ENCODE peak calls at places on chromosomes 2 and 18, in eight cellular contexts. One of them, this sample, is unnamed.

GRCh38 chr18:7221424-7222155 is 9.3 kb upstream of the LRRC30 start:
- DNase-seq in transverse colon: peak; percentile 9
- DNase-seq in heart left ventricle: peak; percentile 40
- DNase-seq in Peyer's patch: peak; percentile 49
- DNase-seq in HCT116: peak; percentile 16
- DNase-seq in H1: peak; percentile 59
- DNase-seq in body of pancreas: peak; percentile 64
- DNase-seq in adrenal gland: peak; percentile 71
- DNase-seq in this sample: no peak

GRCh38 chr2:66548422-66548821 is 113.5 kb downstream of the MEIS1 start:
- DNase-seq in transverse colon: no peak
- DNase-seq in heart left ventricle: no peak
- DNase-seq in Peyer's patch: no peak
- DNase-seq in HCT116: no peak
- DNase-seq in H1: no peak
- DNase-seq in body of pancreas: no peak
- DNase-seq in adrenal gland: no peak
- DNase-seq in this sample: no peak

GRCh38 chr2:120470041-120470716 is 124.2 kb downstream of the INHBB start:
- DNase-seq in transverse colon: peak; percentile 56
- DNase-seq in heart left ventricle: no peak
- DNase-seq in Peyer's patch: peak; percentile 66
- DNase-seq in HCT116: no peak
- DNase-seq in H1: no peak
- DNase-seq in body of pancreas: peak; percentile 91
- DNase-seq in adrenal gland: peak; percentile 89
- DNase-seq in this sample: no peak

GRCh38 chr2:195695002-195695631 is 38.1 kb downstream of the SLC39A10 start:
- DNase-seq in transverse colon: no peak
- DNase-seq in heart left ventricle: no peak
- DNase-seq in Peyer's patch: no peak
- DNase-seq in HCT116: no peak
- DNase-seq in H1: peak; percentile 55
- DNase-seq in body of pancreas: no peak
- DNase-seq in adrenal gland: no peak
- DNase-seq in this sample: no peak

GRCh38 chr2:20625920-20626697 is 24.8 kb downstream of the HS1BP3 start:
- DNase-seq in transverse colon: no peak
- DNase-seq in heart left ventricle: peak; percentile 60
- DNase-seq in Peyer's patch: peak; percentile 52
- DNase-seq in HCT116: no peak
- DNase-seq in H1: no peak
- DNase-seq in body of pancreas: no peak
- DNase-seq in adrenal gland: peak; percentile 55
- DNase-seq in this sample: no peak

GRCh38 chr2:38653715-38654494 is 12.0 kb upstream of the GALM start:
- DNase-seq in transverse colon: no peak
- DNase-seq in heart left ventricle: no peak
- DNase-seq in Peyer's patch: no peak
- DNase-seq in HCT116: no peak
- DNase-seq in H1: no peak
- DNase-seq in body of pancreas: no peak
- DNase-seq in adrenal gland: peak; percentile 85
- DNase-seq in this sample: no peak

GRCh38 chr2:160075171-160075570 is 12.8 kb upstream of the PLA2R1 start:
- DNase-seq in transverse colon: no peak
- DNase-seq in heart left ventricle: no peak
- DNase-seq in Peyer's patch: peak; percentile 66
- DNase-seq in HCT116: no peak
- DNase-seq in H1: no peak
- DNase-seq in body of pancreas: no peak
- DNase-seq in adrenal gland: no peak
- DNase-seq in this sample: no peak

GRCh38 chr2:138630164-138630563 is 128.6 kb downstream of the SPOPL start:
- DNase-seq in transverse colon: no peak
- DNase-seq in heart left ventricle: no peak
- DNase-seq in Peyer's patch: no peak
- DNase-seq in HCT116: no peak
- DNase-seq in H1: no peak
- DNase-seq in body of pancreas: no peak
- DNase-seq in adrenal gland: no peak
- DNase-seq in this sample: no peak

GRCh38 chr18:49630246-49630699 is 68.4 kb downstream of the LIPG start:
- DNase-seq in transverse colon: peak; percentile 22
- DNase-seq in heart left ventricle: no peak
- DNase-seq in Peyer's patch: peak; percentile 82
- DNase-seq in HCT116: no peak
- DNase-seq in H1: no peak
- DNase-seq in body of pancreas: peak; percentile 51
- DNase-seq in adrenal gland: no peak
- DNase-seq in this sample: no peak

GRCh38 chr2:216299588-216299987 is 72.7 kb downstream of the MARCHF4 start:
- DNase-seq in transverse colon: no peak
- DNase-seq in heart left ventricle: no peak
- DNase-seq in Peyer's patch: no peak
- DNase-seq in HCT116: no peak
- DNase-seq in H1: no peak
- DNase-seq in body of pancreas: no peak
- DNase-seq in adrenal gland: no peak
- DNase-seq in this sample: no peak

GRCh38 chr2:71842744-71843143 is 304.9 kb downstream of the CYP26B1 start:
- DNase-seq in transverse colon: no peak
- DNase-seq in heart left ventricle: no peak
- DNase-seq in Peyer's patch: no peak
- DNase-seq in HCT116: no peak
- DNase-seq in H1: no peak
- DNase-seq in body of pancreas: no peak
- DNase-seq in adrenal gland: no peak
- DNase-seq in this sample: no peak

GRCh38 chr18:63422862-63423304 is 607 bp upstream of the VPS4B start:
- DNase-seq in transverse colon: no peak
- DNase-seq in heart left ventricle: no peak
- DNase-seq in Peyer's patch: no peak
- DNase-seq in HCT116: peak; percentile 18
- DNase-seq in H1: no peak
- DNase-seq in body of pancreas: no peak
- DNase-seq in adrenal gland: no peak
- DNase-seq in this sample: no peak

GRCh38 chr2:181752301-181752700 is 72.0 kb upstream of the NEUROD1 start:
- DNase-seq in transverse colon: no peak
- DNase-seq in heart left ventricle: no peak
- DNase-seq in Peyer's patch: no peak
- DNase-seq in HCT116: no peak
- DNase-seq in H1: no peak
- DNase-seq in body of pancreas: no peak
- DNase-seq in adrenal gland: no peak
- DNase-seq in this sample: no peak

GRCh38 chr2:38509322-38509946 is 93.3 kb downstream of the HNRNPLL start:
- DNase-seq in transverse colon: no peak
- DNase-seq in heart left ventricle: no peak
- DNase-seq in Peyer's patch: no peak
- DNase-seq in HCT116: no peak
- DNase-seq in H1: no peak
- DNase-seq in body of pancreas: peak; percentile 7
- DNase-seq in adrenal gland: no peak
- DNase-seq in this sample: no peak

GRCh38 chr2:83584674-83585073 is 874.4 kb downstream of the SUCLG1 start:
- DNase-seq in transverse colon: no peak
- DNase-seq in heart left ventricle: no peak
- DNase-seq in Peyer's patch: no peak
- DNase-seq in HCT116: no peak
- DNase-seq in H1: no peak
- DNase-seq in body of pancreas: no peak
- DNase-seq in adrenal gland: no peak
- DNase-seq in this sample: no peak

GRCh38 chr2:41963661-41964525 is 83.9 kb upstream of the PKDCC start:
- DNase-seq in transverse colon: peak; percentile 85
- DNase-seq in heart left ventricle: no peak
- DNase-seq in Peyer's patch: peak; percentile 84
- DNase-seq in HCT116: no peak
- DNase-seq in H1: no peak
- DNase-seq in body of pancreas: peak; percentile 59
- DNase-seq in adrenal gland: peak; percentile 85
- DNase-seq in this sample: no peak
- TF ChIP-seq POLR2A in transverse colon: no peak
- TF ChIP-seq POLR2A in heart left ventricle: no peak
- TF ChIP-seq POLR2A in Peyer's patch: no peak
- TF ChIP-seq POLR2A in HCT116: no peak
- TF ChIP-seq POLR2A in H1: no peak
- TF ChIP-seq POLR2A in body of pancreas: no peak
- TF ChIP-seq POLR2A in adrenal gland: no peak
- TF ChIP-seq POLR2A in this sample: no peak

GRCh38 chr2:230794472-230794871 is 70.3 kb upstream of the ITM2C start:
- DNase-seq in transverse colon: no peak
- DNase-seq in heart left ventricle: no peak
- DNase-seq in Peyer's patch: peak; percentile 56
- DNase-seq in HCT116: no peak
- DNase-seq in H1: no peak
- DNase-seq in body of pancreas: no peak
- DNase-seq in adrenal gland: no peak
- DNase-seq in this sample: no peak

GRCh38 chr2:230790981-230791380 is 73.8 kb upstream of the ITM2C start:
- DNase-seq in transverse colon: no peak
- DNase-seq in heart left ventricle: no peak
- DNase-seq in Peyer's patch: no peak
- DNase-seq in HCT116: no peak
- DNase-seq in H1: no peak
- DNase-seq in body of pancreas: no peak
- DNase-seq in adrenal gland: no peak
- DNase-seq in this sample: no peak

GRCh38 chr2:230795856-230796255 is 68.9 kb upstream of the ITM2C start:
- DNase-seq in transverse colon: no peak
- DNase-seq in heart left ventricle: no peak
- DNase-seq in Peyer's patch: no peak
- DNase-seq in HCT116: no peak
- DNase-seq in H1: no peak
- DNase-seq in body of pancreas: peak; percentile 37
- DNase-seq in adrenal gland: no peak
- DNase-seq in this sample: no peak

GRCh38 chr2:230796280-230796862 is 68.4 kb upstream of the ITM2C start:
- DNase-seq in transverse colon: no peak
- DNase-seq in heart left ventricle: no peak
- DNase-seq in Peyer's patch: no peak
- DNase-seq in HCT116: no peak
- DNase-seq in H1: no peak
- DNase-seq in body of pancreas: no peak
- DNase-seq in adrenal gland: no peak
- DNase-seq in this sample: no peak

GRCh38 chr2:230793573-230794359 is 71.0 kb upstream of the ITM2C start:
- DNase-seq in transverse colon: peak; percentile 70
- DNase-seq in heart left ventricle: peak; percentile 56
- DNase-seq in Peyer's patch: peak; percentile 84
- DNase-seq in HCT116: peak; percentile 95
- DNase-seq in H1: no peak
- DNase-seq in body of pancreas: peak; percentile 80
- DNase-seq in adrenal gland: peak; percentile 83
- DNase-seq in this sample: no peak
- TF ChIP-seq POLR2A in transverse colon: peak; percentile 30
- TF ChIP-seq POLR2A in heart left ventricle: no peak
- TF ChIP-seq POLR2A in Peyer's patch: no peak
- TF ChIP-seq POLR2A in HCT116: no peak
- TF ChIP-seq POLR2A in H1: no peak
- TF ChIP-seq POLR2A in body of pancreas: no peak
- TF ChIP-seq POLR2A in adrenal gland: peak; percentile 20
- TF ChIP-seq POLR2A in this sample: no peak

DNA sequence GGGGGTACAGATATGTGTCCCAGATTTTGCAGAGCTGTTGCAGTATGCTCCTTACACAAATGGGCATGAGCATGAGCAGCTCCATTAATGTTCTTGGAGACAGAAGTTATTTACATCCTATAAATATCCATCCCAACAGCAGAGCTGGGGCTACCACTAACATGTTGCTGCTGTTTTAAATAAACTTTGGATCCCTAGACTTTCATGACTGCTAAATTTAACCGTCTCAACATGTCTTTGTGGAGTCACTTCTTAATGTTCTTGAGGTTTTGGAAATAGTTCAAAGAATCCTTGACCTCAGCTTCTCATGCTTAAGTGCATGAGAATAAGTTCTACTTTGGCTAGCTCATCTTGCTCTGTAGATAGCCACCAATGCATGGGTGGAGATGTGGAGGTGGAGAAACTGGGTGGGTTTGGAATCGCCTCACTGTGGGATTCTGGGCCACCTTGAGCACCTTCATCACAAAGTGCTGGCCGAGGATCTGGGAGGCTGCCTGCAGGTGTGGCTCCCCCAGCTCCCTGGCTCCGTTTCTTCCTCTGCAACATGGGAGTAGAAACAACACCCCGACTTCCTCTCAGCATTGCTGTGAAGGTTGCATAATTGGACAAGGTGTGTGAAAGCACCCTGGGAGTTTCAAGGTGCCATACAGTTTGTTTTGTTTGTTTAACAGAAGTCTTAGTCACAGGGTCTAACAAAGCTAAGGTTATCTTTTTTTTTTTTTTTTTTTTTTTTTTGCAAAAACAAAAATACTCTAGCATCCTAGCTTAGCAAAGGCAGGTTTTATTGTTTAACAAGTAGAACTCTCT is 307.2 kb downstream of the MYCN start:
- DNase-seq in transverse colon: no peak
- DNase-seq in heart left ventricle: no peak
- DNase-seq in Peyer's patch: no peak
- DNase-seq in HCT116: no peak
- DNase-seq in H1: peak; percentile 20
- DNase-seq in body of pancreas: peak; percentile 42
- DNase-seq in adrenal gland: no peak
- DNase-seq in this sample: no peak
- TF ChIP-seq POLR2A in transverse colon: no peak
- TF ChIP-seq POLR2A in heart left ventricle: no peak
- TF ChIP-seq POLR2A in Peyer's patch: no peak
- TF ChIP-seq POLR2A in HCT116: no peak
- TF ChIP-seq POLR2A in H1: no peak
- TF ChIP-seq POLR2A in body of pancreas: no peak
- TF ChIP-seq POLR2A in adrenal gland: no peak
- TF ChIP-seq POLR2A in this sample: no peak

DNA sequence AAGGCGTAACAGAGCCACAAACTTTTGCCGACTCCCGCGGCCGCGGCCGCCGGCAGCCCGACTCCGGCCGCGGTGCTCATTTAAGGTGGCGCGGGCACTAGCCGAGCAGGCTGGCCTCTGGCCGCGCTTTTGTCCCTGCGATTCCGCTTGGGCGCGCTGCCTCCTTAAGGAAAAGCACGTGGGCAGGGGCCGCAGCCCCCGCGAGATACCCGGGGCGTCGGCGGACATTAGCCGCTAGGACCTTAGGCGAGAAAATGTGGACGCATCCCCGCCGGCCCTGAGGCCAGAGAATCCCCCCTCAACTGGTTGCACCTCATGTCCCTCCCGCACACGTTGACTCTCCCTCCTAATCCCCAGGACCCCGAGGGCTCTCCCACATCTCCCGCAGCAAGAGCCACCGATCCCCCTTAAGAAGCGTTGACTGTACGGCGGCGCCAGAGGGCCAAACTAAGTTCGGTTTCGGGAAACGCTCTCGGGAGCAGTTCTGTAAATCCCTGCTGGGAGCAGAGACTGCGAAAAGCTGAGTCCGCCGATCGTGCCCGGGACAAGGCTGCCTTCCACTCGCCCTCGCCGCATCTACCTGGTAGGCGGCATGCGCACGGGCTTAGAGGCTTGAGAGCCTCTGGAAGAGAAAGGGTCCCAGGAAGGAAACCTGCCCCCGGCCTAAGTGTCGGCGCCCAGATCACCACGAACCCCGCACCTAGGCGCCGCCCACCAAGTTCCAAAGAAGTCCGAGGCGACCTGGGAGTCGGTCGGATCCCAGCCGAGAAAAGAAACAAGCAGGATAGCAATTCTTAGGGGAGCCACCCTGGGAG is 1.8 kb upstream of the SATB2 start:
- DNase-seq in transverse colon: peak; percentile 82
- DNase-seq in heart left ventricle: peak; percentile 95
- DNase-seq in Peyer's patch: peak; percentile 94
- DNase-seq in HCT116: peak; percentile 93
- DNase-seq in H1: peak; percentile 92
- DNase-seq in body of pancreas: peak; percentile 88
- DNase-seq in adrenal gland: peak; percentile 95
- DNase-seq in this sample: no peak
- TF ChIP-seq POLR2A in transverse colon: no peak
- TF ChIP-seq POLR2A in heart left ventricle: no peak
- TF ChIP-seq POLR2A in Peyer's patch: peak; percentile 23
- TF ChIP-seq POLR2A in HCT116: no peak
- TF ChIP-seq POLR2A in H1: no peak
- TF ChIP-seq POLR2A in body of pancreas: no peak
- TF ChIP-seq POLR2A in adrenal gland: peak; percentile 33
- TF ChIP-seq POLR2A in this sample: no peak